ENCODE peak calls at places on chromosomes 7 and 10, in nine cellular contexts. M, S, F, Y, W, G, X, P and K are unnamed samples.

GRCh38 chr7:113519447-113519846 is 399.4 kb downstream of the PPP1R3A start:
- DNase-seq in F (no peak), P (no peak), G (no peak), X (no peak), M (no peak), Y (no peak), S (no peak), W (no peak), K (no peak)

GRCh38 chr10:116208999-116209398 is 64.0 kb downstream of the GFRA1 start:
- DNase-seq in W (no peak), S (no peak), X (no peak), G (no peak), Y (no peak), M (no peak), F (no peak), P (no peak), K (no peak)

GRCh38 chr10:47424231-47424630 is 40.1 kb upstream of the ZNF488 start:
- DNase-seq in W (no peak), P (no peak), F (no peak), G (no peak), Y (no peak), X (no peak), M (no peak), S (no peak), K (no peak)

GRCh38 chr10:80685355-80685754 is 147.7 kb downstream of the SH2D4B start:
- DNase-seq in S (no peak), F (no peak), W (no peak), Y (no peak), P (no peak), X (no peak), G (no peak), M (no peak), K (no peak)

GRCh38 chr10:29583674-29584073 is 51.1 kb downstream of the SVIL start:
- DNase-seq in Y (no peak), W (no peak), M (no peak), X (no peak), F (no peak), G (no peak), S (no peak), P (no peak), K (no peak)

GRCh38 chr7:155867280-155867679 is 55.0 kb upstream of the SHH start:
- DNase-seq in M (no peak), X (no peak), S (no peak), G (peak), P (no peak), Y (no peak), F (no peak), W (no peak), K (no peak)

GRCh38 chr7:149734514-149735075 is 38.8 kb downstream of the ZNF467 start:
- DNase-seq in W (no peak), X (peak), Y (no peak), M (no peak), S (no peak), G (no peak), P (no peak), F (no peak), K (no peak)

GRCh38 chr7:55044791-55045190 is 26.0 kb downstream of the EGFR start:
- DNase-seq in M (no peak), G (no peak), Y (no peak), X (no peak), W (no peak), S (no peak), F (no peak), P (no peak), K (no peak)

GRCh38 chr7:107069457-107069856 is 25.0 kb downstream of the PRKAR2B start:
- DNase-seq in F (no peak), Y (peak), G (no peak), W (no peak), M (no peak), S (no peak), P (no peak), X (no peak), K (no peak)

DNA sequence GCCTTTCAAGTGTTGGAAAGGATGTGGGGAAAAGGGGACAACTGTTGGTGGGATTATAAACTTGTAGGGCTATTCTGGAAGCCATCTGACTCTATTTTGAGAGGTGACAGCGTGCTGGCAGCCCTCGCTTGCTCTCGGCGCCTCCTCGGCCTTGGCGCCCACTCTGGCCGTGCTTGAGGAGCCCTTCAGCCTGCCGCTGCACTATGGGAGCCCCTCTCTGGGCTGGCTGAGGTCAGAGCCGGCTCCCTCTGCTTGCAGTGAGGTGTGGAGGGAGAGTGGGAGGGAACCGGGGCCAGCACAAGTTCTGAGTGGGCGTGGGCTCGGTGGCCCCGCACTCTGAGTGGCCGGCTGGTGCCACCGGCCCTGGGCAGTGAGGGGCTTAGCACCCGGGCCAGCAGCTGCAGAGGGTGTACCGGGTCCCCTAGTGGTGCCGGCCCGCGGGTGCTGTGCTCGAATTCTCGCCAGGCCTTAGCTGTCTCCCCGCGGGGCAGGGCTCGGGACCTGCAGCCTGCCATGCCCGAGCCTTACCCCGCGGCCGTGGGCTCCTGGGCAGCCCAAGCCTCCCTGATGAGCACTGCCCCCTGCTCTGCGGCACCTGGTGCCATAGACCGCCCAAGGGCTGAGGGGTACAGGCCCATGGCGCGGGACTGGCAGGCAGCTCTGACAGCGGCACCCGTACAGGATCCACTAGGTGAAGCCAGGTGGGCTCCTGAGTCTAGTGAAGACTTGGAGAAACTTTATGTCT is 33.6 kb downstream of the PLAU start:
- DNase-seq in G (no peak), F (no peak), P (no peak), X (no peak), S (no peak), M (no peak), Y (no peak), W (no peak), K (no peak)
- TF ChIP-seq CTCF in G (no peak), F (no peak), P (no peak), X (no peak), S (no peak), M (no peak), Y (no peak), W (no peak), K (no peak)

GRCh38 chr7:43391518-43391917 is 191.4 kb upstream of the STK17A start:
- DNase-seq in M (no peak), X (no peak), S (no peak), P (no peak), Y (no peak), F (no peak), W (no peak), G (no peak), K (no peak)
- TF ChIP-seq CTCF in M (no peak), X (no peak), S (no peak), P (no peak), Y (no peak), F (no peak), W (no peak), G (no peak), K (peak)

DNA sequence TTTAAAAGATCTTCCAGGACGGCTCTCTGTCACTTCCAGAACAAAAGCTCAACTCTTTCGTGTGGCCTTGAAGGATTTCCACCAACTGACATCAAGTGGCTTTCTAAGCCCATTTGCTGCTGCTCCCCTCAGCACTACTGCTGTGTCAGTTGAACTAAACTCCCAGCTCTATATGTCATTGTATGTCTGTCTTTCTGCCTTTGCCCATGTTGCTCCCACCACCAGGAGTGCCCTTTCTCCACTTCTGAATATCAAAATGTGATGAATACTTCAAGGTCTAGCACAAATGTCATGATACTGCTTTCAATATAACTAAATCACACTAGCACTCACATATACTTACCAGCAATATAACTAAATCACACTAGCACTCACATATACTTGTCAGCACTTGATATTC is 138.3 kb downstream of the ATXN7L1 start:
- DNase-seq in Y (no peak), G (no peak), X (no peak), W (no peak), M (no peak), F (no peak), P (no peak), S (no peak), K (no peak)
- TF ChIP-seq CTCF in Y (peak), G (no peak), X (no peak), W (no peak), M (no peak), F (peak), P (no peak), S (no peak), K (no peak)

GRCh38 chr10:33008499-33009243 is 50.6 kb upstream of the ITGB1 start:
- DNase-seq in M (peak), G (peak), F (peak), Y (peak), W (peak), S (peak), P (no peak), X (no peak), K (peak)

GRCh38 chr10:33001908-33002492 is 44.0 kb upstream of the ITGB1 start:
- DNase-seq in G (no peak), M (no peak), P (no peak), W (no peak), S (no peak), Y (peak), F (no peak), X (no peak), K (no peak)

GRCh38 chr10:33009244-33010131 is 51.5 kb upstream of the ITGB1 start:
- DNase-seq in Y (no peak), S (no peak), F (no peak), P (no peak), G (no peak), W (no peak), M (no peak), X (no peak), K (no peak)

GRCh38 chr10:33006342-33006887 is 48.4 kb upstream of the ITGB1 start:
- DNase-seq in G (no peak), F (no peak), M (no peak), S (no peak), W (no peak), Y (no peak), P (no peak), X (no peak), K (no peak)

GRCh38 chr10:33005322-33006282 is 47.6 kb upstream of the ITGB1 start:
- DNase-seq in X (peak), W (peak), G (peak), M (peak), Y (peak), F (peak), S (peak), P (peak), K (peak)
- TF ChIP-seq CTCF in X (no peak), W (no peak), G (no peak), M (no peak), Y (no peak), F (no peak), S (no peak), P (no peak), K (no peak)

GRCh38 chr10:11881477-11882417 is 58.6 kb downstream of the PROSER2 start:
- DNase-seq in Y (peak), X (no peak), M (no peak), P (no peak), S (no peak), F (no peak), W (peak), G (peak), K (no peak)
- TF ChIP-seq CTCF in Y (no peak), X (no peak), M (no peak), P (no peak), S (no peak), F (peak), W (no peak), G (no peak), K (peak)

GRCh38 chr10:9075420-9075819 is 1020.9 kb downstream of the GATA3 start:
- DNase-seq in X (no peak), P (no peak), Y (peak), F (no peak), M (no peak), W (no peak), S (no peak), G (no peak), K (no peak)
- TF ChIP-seq CTCF in X (no peak), P (no peak), Y (no peak), F (no peak), M (no peak), W (no peak), S (no peak), G (no peak), K (no peak)

GRCh38 chr10:4645836-4646235 is 180.2 kb upstream of the AKR1E2 start:
- DNase-seq in Y (no peak), S (no peak), P (no peak), X (no peak), F (no peak), W (no peak), M (no peak), G (no peak), K (no peak)
- TF ChIP-seq CTCF in Y (no peak), S (no peak), P (no peak), X (no peak), F (no peak), W (no peak), M (no peak), G (no peak), K (no peak)